ENCODE peak calls at places on chromosomes 12 and 14, in seven cellular contexts. One of them, this sample, is unnamed.

GRCh38 chr12:52714887-52715281 is 11.6 kb upstream of the KRT77 start:
- DNase-seq in body of pancreas: no peak
- DNase-seq in HCT116: no peak
- DNase-seq in right lobe of liver: no peak
- DNase-seq in IMR-90: no peak
- DNase-seq in transverse colon: no peak
- DNase-seq in A549: no peak
- DNase-seq in this sample: no peak

GRCh38 chr14:103584326-103584915 is 21.7 kb downstream of the COA8 start:
- DNase-seq in body of pancreas: no peak
- DNase-seq in HCT116: no peak
- DNase-seq in right lobe of liver: no peak
- DNase-seq in IMR-90: no peak
- DNase-seq in transverse colon: no peak
- DNase-seq in A549: no peak
- DNase-seq in this sample: no peak

GRCh38 chr14:77579760-77580159 is 36.7 kb downstream of the SPTLC2 start:
- DNase-seq in body of pancreas: no peak
- DNase-seq in HCT116: no peak
- DNase-seq in right lobe of liver: no peak
- DNase-seq in IMR-90: no peak
- DNase-seq in transverse colon: no peak
- DNase-seq in A549: no peak
- DNase-seq in this sample: no peak

GRCh38 chr12:62291888-62292760 is 31.9 kb downstream of the USP15 start:
- DNase-seq in body of pancreas: no peak
- DNase-seq in HCT116: no peak
- DNase-seq in right lobe of liver: no peak
- DNase-seq in IMR-90: peak; percentile 43
- DNase-seq in transverse colon: no peak
- DNase-seq in A549: no peak
- DNase-seq in this sample: no peak

GRCh38 chr14:90562652-90563051 is 165.8 kb downstream of the CALM1 start:
- DNase-seq in body of pancreas: no peak
- DNase-seq in HCT116: no peak
- DNase-seq in right lobe of liver: no peak
- DNase-seq in IMR-90: no peak
- DNase-seq in transverse colon: no peak
- DNase-seq in A549: no peak
- DNase-seq in this sample: no peak

GRCh38 chr12:90922068-90922743 is 32.8 kb downstream of the CCER1 start:
- DNase-seq in body of pancreas: no peak
- DNase-seq in HCT116: no peak
- DNase-seq in right lobe of liver: no peak
- DNase-seq in IMR-90: peak; percentile 80
- DNase-seq in transverse colon: no peak
- DNase-seq in A549: no peak
- DNase-seq in this sample: no peak

GRCh38 chr12:66636771-66637170 is 42.1 kb downstream of the GRIP1 start:
- DNase-seq in body of pancreas: peak; percentile 71
- DNase-seq in HCT116: no peak
- DNase-seq in right lobe of liver: no peak
- DNase-seq in IMR-90: no peak
- DNase-seq in transverse colon: no peak
- DNase-seq in A549: no peak
- DNase-seq in this sample: peak; percentile 61

GRCh38 chr12:62744551-62744950 is 190.4 kb downstream of the PPM1H start:
- DNase-seq in body of pancreas: no peak
- DNase-seq in HCT116: no peak
- DNase-seq in right lobe of liver: no peak
- DNase-seq in IMR-90: peak; percentile 34
- DNase-seq in transverse colon: no peak
- DNase-seq in A549: no peak
- DNase-seq in this sample: no peak

GRCh38 chr14:49879683-49880204 is 13.1 kb upstream of the ARF6 start:
- DNase-seq in body of pancreas: peak; percentile 59
- DNase-seq in HCT116: peak; percentile 95
- DNase-seq in right lobe of liver: no peak
- DNase-seq in IMR-90: peak; percentile 54
- DNase-seq in transverse colon: peak; percentile 70
- DNase-seq in A549: peak; percentile 59
- DNase-seq in this sample: peak; percentile 45

GRCh38 chr14:71538949-71539659 is 393.1 kb upstream of the RGS6 start:
- DNase-seq in body of pancreas: no peak
- DNase-seq in HCT116: no peak
- DNase-seq in right lobe of liver: no peak
- DNase-seq in IMR-90: peak; percentile 12
- DNase-seq in transverse colon: no peak
- DNase-seq in A549: no peak
- DNase-seq in this sample: no peak

GRCh38 chr14:72743626-72744025 is 150.3 kb downstream of the DPF3 start:
- DNase-seq in body of pancreas: peak; percentile 86
- DNase-seq in HCT116: no peak
- DNase-seq in right lobe of liver: no peak
- DNase-seq in IMR-90: no peak
- DNase-seq in transverse colon: no peak
- DNase-seq in A549: no peak
- DNase-seq in this sample: no peak

GRCh38 chr12:87201598-87201997 is 827.6 kb downstream of the C12orf50 start:
- DNase-seq in body of pancreas: no peak
- DNase-seq in HCT116: no peak
- DNase-seq in right lobe of liver: no peak
- DNase-seq in IMR-90: no peak
- DNase-seq in transverse colon: no peak
- DNase-seq in A549: no peak
- DNase-seq in this sample: no peak

GRCh38 chr12:55671746-55672145 is 35.1 kb downstream of the OR10P1 start:
- DNase-seq in body of pancreas: no peak
- DNase-seq in HCT116: no peak
- DNase-seq in right lobe of liver: no peak
- DNase-seq in IMR-90: no peak
- DNase-seq in transverse colon: peak; percentile 57
- DNase-seq in A549: no peak
- DNase-seq in this sample: no peak

GRCh38 chr12:5034605-5035004 is 9.1 kb upstream of the KCNA5 start:
- DNase-seq in body of pancreas: no peak
- DNase-seq in HCT116: no peak
- DNase-seq in right lobe of liver: no peak
- DNase-seq in IMR-90: no peak
- DNase-seq in transverse colon: no peak
- DNase-seq in A549: no peak
- DNase-seq in this sample: no peak

GRCh38 chr14:34837801-34838322 is 37.3 kb downstream of the BAZ1A start:
- DNase-seq in body of pancreas: no peak
- DNase-seq in HCT116: no peak
- DNase-seq in right lobe of liver: no peak
- DNase-seq in IMR-90: no peak
- DNase-seq in transverse colon: no peak
- DNase-seq in A549: no peak
- DNase-seq in this sample: no peak

GRCh38 chr14:52014601-52015267 is 25.4 kb downstream of the RTRAF start:
- DNase-seq in body of pancreas: no peak
- DNase-seq in HCT116: no peak
- DNase-seq in right lobe of liver: no peak
- DNase-seq in IMR-90: no peak
- DNase-seq in transverse colon: no peak
- DNase-seq in A549: no peak
- DNase-seq in this sample: no peak

GRCh38 chr14:52551696-52552062 is 626 bp downstream of the TXNDC16 start:
- DNase-seq in body of pancreas: peak; percentile 34
- DNase-seq in HCT116: no peak
- DNase-seq in right lobe of liver: no peak
- DNase-seq in IMR-90: peak; percentile 39
- DNase-seq in transverse colon: no peak
- DNase-seq in A549: no peak
- DNase-seq in this sample: no peak

GRCh38 chr12:52789637-52790426 is 6.1 kb downstream of the KRT3 start:
- DNase-seq in body of pancreas: peak; percentile 21
- DNase-seq in HCT116: no peak
- DNase-seq in right lobe of liver: no peak
- DNase-seq in IMR-90: no peak
- DNase-seq in transverse colon: peak; percentile 51
- DNase-seq in A549: no peak
- DNase-seq in this sample: no peak

GRCh38 chr12:120257041-120257821 is 8.3 kb downstream of the PXN start:
- DNase-seq in body of pancreas: peak; percentile 75
- DNase-seq in HCT116: no peak
- DNase-seq in right lobe of liver: no peak
- DNase-seq in IMR-90: peak; percentile 93
- DNase-seq in transverse colon: no peak
- DNase-seq in A549: no peak
- DNase-seq in this sample: peak; percentile 80

DNA sequence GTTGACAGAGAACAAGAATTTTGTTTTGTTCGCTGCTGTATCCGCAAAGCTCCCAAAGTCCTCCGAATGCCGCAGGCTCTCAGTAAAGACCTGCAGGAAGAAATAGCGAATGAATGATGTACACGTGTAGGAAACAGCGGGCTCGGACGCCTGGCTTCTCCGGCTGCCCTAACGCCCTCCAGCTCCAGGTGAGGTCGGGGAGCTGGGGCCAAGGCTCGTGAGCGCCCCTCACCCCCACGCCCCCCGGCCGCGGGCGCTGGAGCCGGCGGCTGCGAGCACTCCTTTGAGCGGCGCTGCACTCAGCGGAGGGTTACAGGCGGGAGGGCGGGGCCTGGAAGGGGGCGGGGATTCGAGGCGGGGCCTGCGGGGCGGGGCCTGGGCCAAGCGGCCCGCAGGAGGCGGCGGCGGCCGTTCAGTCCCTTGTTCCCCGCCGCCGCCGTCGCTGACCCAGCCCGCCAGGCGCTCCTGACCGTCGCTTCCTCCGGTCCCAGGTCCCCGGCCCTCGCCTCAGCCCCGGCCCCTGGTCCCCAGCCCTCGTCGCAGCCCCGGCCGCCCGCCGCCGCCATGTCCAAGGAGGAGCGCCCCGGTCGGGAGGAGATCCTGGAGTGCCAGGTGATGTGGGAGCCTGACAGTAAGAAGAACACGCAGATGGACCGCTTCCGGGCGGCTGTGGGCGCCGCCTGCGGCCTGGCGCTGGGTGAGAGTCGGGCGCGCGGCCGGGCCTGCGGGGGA is at the start of gene AACS:
- DNase-seq in body of pancreas: peak; percentile 81
- DNase-seq in HCT116: peak; percentile 45
- DNase-seq in right lobe of liver: peak; percentile 85
- DNase-seq in IMR-90: peak; percentile 64
- DNase-seq in transverse colon: peak; percentile 83
- DNase-seq in A549: peak; percentile 83
- DNase-seq in this sample: peak; percentile 52
- TF ChIP-seq POLR2A in body of pancreas: peak; percentile 53
- TF ChIP-seq POLR2A in HCT116: peak; percentile 0
- TF ChIP-seq POLR2A in right lobe of liver: peak; percentile 64
- TF ChIP-seq POLR2A in IMR-90: peak; percentile 67
- TF ChIP-seq POLR2A in transverse colon: peak; percentile 56
- TF ChIP-seq POLR2A in A549: peak; percentile 72
- TF ChIP-seq POLR2A in this sample: peak; percentile 56

GRCh38 chr12:93943766-93944165 is 204.6 kb upstream of the PLXNC1 start:
- DNase-seq in body of pancreas: no peak
- DNase-seq in HCT116: peak; percentile 3
- DNase-seq in right lobe of liver: no peak
- DNase-seq in IMR-90: peak; percentile 37
- DNase-seq in transverse colon: no peak
- DNase-seq in A549: no peak
- DNase-seq in this sample: peak; percentile 87
- TF ChIP-seq CTCF in body of pancreas: no peak
- TF ChIP-seq CTCF in HCT116: no peak
- TF ChIP-seq CTCF in right lobe of liver: no peak
- TF ChIP-seq CTCF in IMR-90: no peak
- TF ChIP-seq CTCF in transverse colon: no peak
- TF ChIP-seq CTCF in A549: no peak
- TF ChIP-seq CTCF in this sample: peak; percentile 43

GRCh38 chr12:54016051-54016450 is 7.3 kb downstream of the HOXC8 start:
- DNase-seq in body of pancreas: no peak
- DNase-seq in HCT116: no peak
- DNase-seq in right lobe of liver: no peak
- DNase-seq in IMR-90: no peak
- DNase-seq in transverse colon: no peak
- DNase-seq in A549: no peak
- DNase-seq in this sample: no peak
- H3K27ac ChIP-seq in body of pancreas: no peak overlapping the region
- H3K27ac ChIP-seq in HCT116: peak overlapping the region; percentile 94
- H3K27ac ChIP-seq in right lobe of liver: no peak overlapping the region
- H3K27ac ChIP-seq in IMR-90: no peak overlapping the region
- H3K27ac ChIP-seq in transverse colon: no peak overlapping the region
- H3K27ac ChIP-seq in A549: peak overlapping the region; percentile 99
- H3K27ac ChIP-seq in this sample: peak overlapping the region; percentile 94

DNA sequence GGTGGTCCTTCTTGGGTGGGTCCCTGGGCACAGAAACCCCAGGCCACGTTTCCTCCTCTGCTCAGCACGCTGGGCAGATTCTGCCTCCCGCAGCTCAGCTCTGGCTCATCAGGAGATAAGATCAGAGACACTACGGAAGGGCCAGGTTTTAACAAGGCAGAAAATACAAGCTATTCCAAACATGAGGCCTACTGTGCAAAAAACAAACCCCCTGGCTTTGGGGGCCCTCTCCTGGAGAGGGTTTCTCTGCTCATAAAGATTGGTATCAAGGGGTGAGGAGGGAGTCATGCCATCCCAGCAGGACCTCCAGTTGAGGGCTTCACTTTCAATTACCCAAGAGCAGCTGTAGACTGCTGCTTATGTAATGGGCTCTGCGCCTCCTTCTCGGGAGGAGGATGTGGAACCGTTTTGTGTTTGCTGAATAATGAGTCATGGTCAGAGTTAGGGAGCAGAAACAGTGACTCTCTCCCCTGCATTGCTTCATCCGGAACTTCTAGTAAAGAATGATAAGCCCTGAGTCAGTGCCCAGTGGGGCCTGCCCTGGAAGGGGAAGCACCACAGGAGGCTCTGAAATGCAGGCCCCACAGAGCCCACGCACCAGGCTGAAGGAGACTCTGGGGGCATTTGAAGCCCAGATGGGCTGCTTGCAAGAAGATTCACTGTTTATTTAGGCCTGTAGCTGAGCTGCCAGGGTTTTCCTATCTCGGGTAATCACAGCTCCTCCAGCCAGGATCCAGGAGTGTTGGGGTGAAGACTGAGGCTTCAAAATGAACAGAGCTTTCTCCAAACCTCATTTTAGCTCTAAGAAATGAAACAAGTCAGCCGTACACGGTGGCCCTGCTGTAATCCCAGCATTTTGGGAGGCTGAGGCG is 79.3 kb downstream of the SSPN start:
- DNase-seq in body of pancreas: peak; percentile 79
- DNase-seq in HCT116: peak; percentile 71
- DNase-seq in right lobe of liver: peak; percentile 68
- DNase-seq in IMR-90: peak; percentile 100
- DNase-seq in transverse colon: peak; percentile 78
- DNase-seq in A549: peak; percentile 91
- DNase-seq in this sample: peak; percentile 76
- TF ChIP-seq POLR2A in body of pancreas: peak; percentile 60
- TF ChIP-seq POLR2A in HCT116: no peak
- TF ChIP-seq POLR2A in right lobe of liver: peak; percentile 32
- TF ChIP-seq POLR2A in IMR-90: no peak
- TF ChIP-seq POLR2A in transverse colon: no peak
- TF ChIP-seq POLR2A in A549: no peak
- TF ChIP-seq POLR2A in this sample: peak; percentile 1

GRCh38 chr12:46677749-46678148 is 148.0 kb downstream of the SLC38A4 start:
- DNase-seq in body of pancreas: no peak
- DNase-seq in HCT116: no peak
- DNase-seq in right lobe of liver: no peak
- DNase-seq in IMR-90: peak; percentile 55
- DNase-seq in transverse colon: no peak
- DNase-seq in A549: peak; percentile 33
- DNase-seq in this sample: no peak
- TF ChIP-seq CTCF in body of pancreas: no peak
- TF ChIP-seq CTCF in HCT116: peak; percentile 51
- TF ChIP-seq CTCF in right lobe of liver: peak; percentile 12
- TF ChIP-seq CTCF in IMR-90: peak; percentile 40
- TF ChIP-seq CTCF in transverse colon: no peak
- TF ChIP-seq CTCF in A549: peak; percentile 76
- TF ChIP-seq CTCF in this sample: peak; percentile 33